ENCODE peak calls at places on chromosome 1, in ten cellular contexts. P is A673; B is CD8-positive, alpha-beta memory T cell; H is ascending aorta; A is heart left ventricle; N is mesenchymal stem cell; X is neuronal stem cell; V is cardiac muscle cell; Z is Peyer's patch; F is IMR-90. U is an unnamed sample.

GRCh38 chr1:86502721-86503430 is 34.1 kb downstream of the CLCA1 start:
- DNase-seq in B (no peak), P (no peak), H (no peak), X (no peak), F (no peak), A (no peak), N (no peak), Z (peak; percentile 67), V (peak; percentile 47), U (no peak)

GRCh38 chr1:246462986-246463385 is 44.1 kb downstream of the SMYD3 start:
- DNase-seq in V (no peak), H (no peak), P (no peak), Z (no peak), X (no peak), N (no peak), B (no peak), A (no peak), F (no peak), U (no peak)

GRCh38 chr1:199089393-199090122 is 450.7 kb downstream of the PTPRC start:
- DNase-seq in Z (no peak), P (no peak), V (no peak), A (no peak), X (no peak), B (peak; percentile 52), F (peak; percentile 15), N (no peak), H (no peak), U (no peak)

GRCh38 chr1:209150114-209150513 is 433.4 kb upstream of the CAMK1G start:
- DNase-seq in V (peak; percentile 55), H (no peak), F (peak; percentile 15), X (peak; percentile 59), A (no peak), Z (no peak), P (peak; percentile 52), B (no peak), N (peak; percentile 55), U (no peak)

GRCh38 chr1:82091729-82092128 is 291.0 kb downstream of the ADGRL2 start:
- DNase-seq in Z (no peak), B (no peak), H (no peak), N (peak; percentile 21), A (no peak), V (peak; percentile 41), F (no peak), X (no peak), P (peak; percentile 27), U (no peak)

GRCh38 chr1:51303751-51304196 is 26.6 kb downstream of the TTC39A start:
- DNase-seq in F (peak; percentile 66), V (peak; percentile 83), N (peak; percentile 45), Z (no peak), A (no peak), P (no peak), X (no peak), B (no peak), H (no peak), U (no peak)

GRCh38 chr1:160681067-160681890 is 30.3 kb downstream of the CD48 start:
- DNase-seq in P (peak; percentile 82), Z (peak; percentile 78), N (peak; percentile 51), B (peak; percentile 86), X (peak; percentile 84), F (peak; percentile 14), H (peak; percentile 79), A (peak; percentile 84), V (peak; percentile 87), U (peak; percentile 91)

GRCh38 chr1:192954705-192955265 is 104.4 kb downstream of the UCHL5 start:
- DNase-seq in X (no peak), H (peak; percentile 65), A (no peak), P (no peak), N (peak; percentile 59), Z (no peak), V (peak; percentile 56), F (no peak), B (no peak), U (no peak)

GRCh38 chr1:156376958-156377919 is 8.2 kb downstream of the RHBG start:
- DNase-seq in A (no peak), F (no peak), X (no peak), H (no peak), B (no peak), P (no peak), N (no peak), Z (no peak), V (no peak), U (no peak)

GRCh38 chr1:4461726-4462290 is 192.6 kb upstream of the AJAP1 start:
- DNase-seq in A (no peak), B (no peak), X (no peak), H (no peak), F (no peak), Z (no peak), P (no peak), V (no peak), N (no peak), U (no peak)

GRCh38 chr1:4463631-4464030 is 190.8 kb upstream of the AJAP1 start:
- DNase-seq in H (no peak), P (no peak), B (no peak), V (no peak), X (no peak), A (no peak), Z (no peak), N (no peak), F (no peak), U (no peak)

GRCh38 chr1:4460052-4460451 is 194.4 kb upstream of the AJAP1 start:
- DNase-seq in P (no peak), V (no peak), A (no peak), Z (no peak), F (no peak), B (no peak), N (no peak), X (no peak), H (no peak), U (no peak)

GRCh38 chr1:4462831-4463484 is 191.5 kb upstream of the AJAP1 start:
- DNase-seq in X (no peak), A (no peak), Z (no peak), P (no peak), N (no peak), H (no peak), B (no peak), F (no peak), V (no peak), U (no peak)

GRCh38 chr1:4460651-4461050 is 193.8 kb upstream of the AJAP1 start:
- DNase-seq in N (no peak), H (no peak), Z (no peak), F (no peak), P (no peak), V (no peak), A (no peak), X (no peak), B (no peak), U (no peak)
- H3K9me3 ChIP-seq in N (peaks cover 12% of the 10 kb centered on the region), H (no peaks in the 10 kb centered on the region), Z (no peaks in the 10 kb centered on the region), F (peaks cover 41% of the 10 kb centered on the region), P (peaks cover 7% of the 10 kb centered on the region), V (no peaks in the 10 kb centered on the region), A (no peaks in the 10 kb centered on the region), X (peaks cover 1% of the 10 kb centered on the region), B (no peaks in the 10 kb centered on the region), U (no peaks in the 10 kb centered on the region)

GRCh38 chr1:217274927-217275616 is 355.8 kb downstream of the GPATCH2 start:
- DNase-seq in A (no peak), N (peak; percentile 66), X (no peak), P (peak; percentile 10), B (no peak), F (peak; percentile 75), H (no peak), Z (no peak), V (peak; percentile 53), U (no peak)

GRCh38 chr1:217272385-217272784 is 358.5 kb downstream of the GPATCH2 start:
- DNase-seq in Z (no peak), B (no peak), X (no peak), F (peak; percentile 84), V (peak; percentile 85), A (no peak), H (no peak), N (peak; percentile 62), P (no peak), U (no peak)

GRCh38 chr1:217274416-217274815 is 356.5 kb downstream of the GPATCH2 start:
- DNase-seq in H (no peak), P (no peak), F (peak; percentile 39), N (peak; percentile 9), B (no peak), V (peak; percentile 47), X (no peak), A (no peak), Z (no peak), U (no peak)

GRCh38 chr1:217275617-217276398 is 355.1 kb downstream of the GPATCH2 start:
- DNase-seq in X (no peak), B (no peak), F (peak; percentile 88), N (peak; percentile 46), Z (no peak), A (no peak), P (peak; percentile 23), V (peak; percentile 73), H (no peak), U (no peak)

GRCh38 chr1:217273866-217274265 is 357.0 kb downstream of the GPATCH2 start:
- DNase-seq in V (peak; percentile 69), F (peak; percentile 58), X (no peak), Z (no peak), H (no peak), A (no peak), P (no peak), N (peak; percentile 51), B (no peak), U (no peak)
- H3K9me3 ChIP-seq in V (no peaks in the 10 kb centered on the region), F (no peaks in the 10 kb centered on the region), X (no peaks in the 10 kb centered on the region), Z (no peaks in the 10 kb centered on the region), H (no peaks in the 10 kb centered on the region), A (no peaks in the 10 kb centered on the region), P (no peaks in the 10 kb centered on the region), N (no peaks in the 10 kb centered on the region), B (no peaks in the 10 kb centered on the region), U (no peaks in the 10 kb centered on the region)

DNA sequence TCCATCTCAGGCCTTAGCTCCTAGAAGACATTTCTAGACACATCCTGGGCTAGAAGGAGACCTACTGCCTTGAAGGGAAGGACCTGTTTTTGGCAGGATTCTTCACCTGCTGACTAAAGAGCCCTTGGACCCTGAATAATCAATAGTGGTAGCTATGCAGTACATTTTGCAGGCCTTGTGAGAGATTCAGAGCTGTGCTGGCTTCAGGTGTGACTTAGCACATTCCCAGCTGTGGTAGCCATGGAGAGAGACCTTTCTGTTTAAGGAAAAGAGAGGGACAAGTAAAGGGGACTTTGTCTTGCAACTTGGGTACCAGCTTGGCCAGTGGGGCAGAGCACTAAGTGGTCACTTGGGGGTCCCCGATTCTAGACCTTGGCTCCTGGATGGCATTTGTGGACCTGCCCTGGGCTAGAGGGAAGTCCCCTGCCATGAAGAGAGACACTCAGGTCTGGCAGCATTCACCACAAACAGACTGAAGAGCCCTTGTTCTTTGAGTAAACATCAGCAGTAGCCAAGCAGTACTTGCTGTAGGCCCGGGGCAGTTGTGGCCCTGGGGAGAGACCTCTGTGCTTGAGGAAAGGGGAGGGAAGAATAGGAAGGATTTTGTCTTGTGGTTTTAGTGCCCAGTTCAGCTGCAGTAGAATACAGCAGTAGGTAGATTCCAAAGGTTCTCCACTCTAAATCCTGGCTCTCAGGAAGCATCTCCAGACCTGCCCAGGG is 26.2 kb upstream of the CD1A start:
- DNase-seq in X (no peak), P (no peak), N (no peak), V (no peak), Z (no peak), A (no peak), F (no peak), B (no peak), H (no peak), U (no peak)
- H3K9me3 ChIP-seq in X (no peaks in the 10 kb centered on the region), P (no peaks in the 10 kb centered on the region), N (no peaks in the 10 kb centered on the region), V (no peaks in the 10 kb centered on the region), Z (no peaks in the 10 kb centered on the region), A (no peaks in the 10 kb centered on the region), F (no peaks in the 10 kb centered on the region), B (no peaks in the 10 kb centered on the region), H (no peaks in the 10 kb centered on the region), U (no peaks in the 10 kb centered on the region)

GRCh38 chr1:152728986-152729385 is 21.0 kb downstream of the LCE4A start:
- DNase-seq in V (no peak), F (no peak), B (no peak), N (no peak), H (no peak), X (no peak), Z (no peak), P (no peak), A (no peak), U (no peak)

GRCh38 chr1:152725261-152725660 is 17.3 kb downstream of the LCE4A start:
- DNase-seq in H (no peak), Z (no peak), V (no peak), X (no peak), N (no peak), B (no peak), F (no peak), P (no peak), A (no peak), U (no peak)
- H3K9me3 ChIP-seq in H (no peaks in the 10 kb centered on the region), Z (no peaks in the 10 kb centered on the region), V (no peaks in the 10 kb centered on the region), X (peaks cover 23% of the 10 kb centered on the region), N (no peaks in the 10 kb centered on the region), B (no peaks in the 10 kb centered on the region), F (no peaks in the 10 kb centered on the region), P (no peaks in the 10 kb centered on the region), A (no peaks in the 10 kb centered on the region), U (no peaks in the 10 kb centered on the region)